ENCODE peak calls at places on chromosomes 7 and 10, in seven cellular contexts. H is EL; W is fibroblast of the aortic adventitia; L is cardiac muscle cell; P is activated T-cell treated with anti-CD3 and anti-CD28 coated beads for 24 hours; X is activated naive CD8-positive, alpha-beta T cell treated with anti-CD3 and anti-CD28 coated beads for 36 hours; Y is HCEC 1CT. J is an unnamed sample.

GRCh38 chr10:613217-613616 is 76.3 kb downstream of the DIP2C start:
- DNase-seq in W (no peak), L (no peak), P (no peak), H (no peak), X (no peak), Y (no peak), J (no peak)

GRCh38 chr10:114350751-114351150 is 53.6 kb downstream of the AFAP1L2 start:
- DNase-seq in H (no peak), P (no peak), L (no peak), Y (no peak), X (no peak), W (no peak), J (no peak)

GRCh38 chr10:17053513-17053912 is 76.1 kb downstream of the CUBN start:
- DNase-seq in Y (no peak), L (no peak), P (no peak), H (no peak), W (no peak), X (no peak), J (no peak)

GRCh38 chr10:28300027-28300426 is 2.8 kb downstream of the MPP7 start:
- DNase-seq in L (no peak), W (no peak), P (no peak), H (no peak), Y (peak), X (no peak), J (no peak)

GRCh38 chr7:153386581-153386980 is 627.0 kb downstream of the ACTR3B start:
- DNase-seq in W (no peak), L (no peak), X (no peak), H (no peak), P (no peak), Y (no peak), J (no peak)

GRCh38 chr7:124996778-124997177 is 67.2 kb upstream of the POT1 start:
- DNase-seq in X (no peak), L (no peak), Y (no peak), W (peak), H (peak), P (no peak), J (no peak)

GRCh38 chr10:95406651-95407280 is 116.0 kb upstream of the PDLIM1 start:
- DNase-seq in Y (no peak), X (no peak), L (peak), H (no peak), P (no peak), W (no peak), J (no peak)

GRCh38 chr10:122234416-122234815 is 36.7 kb upstream of the BTBD16 start:
- DNase-seq in W (no peak), Y (no peak), P (no peak), X (no peak), L (no peak), H (no peak), J (no peak)

GRCh38 chr7:3909128-3909527 is 608.1 kb downstream of the SDK1 start:
- DNase-seq in Y (no peak), P (no peak), W (no peak), X (no peak), H (no peak), L (no peak), J (no peak)

GRCh38 chr7:81062747-81063146 is 143.9 kb upstream of the SEMA3C start:
- DNase-seq in P (no peak), Y (no peak), H (no peak), L (no peak), X (no peak), W (no peak), J (no peak)

GRCh38 chr10:83538047-83538446 is 601.3 kb upstream of the GHITM start:
- DNase-seq in L (no peak), P (no peak), H (no peak), W (no peak), X (no peak), Y (no peak), J (no peak)

GRCh38 chr7:34191041-34191440 is 285.7 kb downstream of the BMPER start:
- DNase-seq in H (no peak), X (no peak), L (no peak), Y (no peak), P (no peak), W (no peak), J (no peak)

GRCh38 chr7:113289140-113289740 is 170.9 kb upstream of the SMIM30 start:
- DNase-seq in X (no peak), P (no peak), W (peak), H (peak), Y (peak), L (peak), J (no peak)

GRCh38 chr10:116254422-116255152 is 18.4 kb downstream of the GFRA1 start:
- DNase-seq in H (no peak), Y (no peak), X (no peak), L (peak), W (no peak), P (no peak), J (no peak)

GRCh38 chr7:39509912-39510311 is 56.3 kb upstream of the YAE1 start:
- DNase-seq in Y (no peak), H (no peak), W (no peak), X (no peak), P (no peak), L (no peak), J (no peak)

GRCh38 chr7:138864667-138865066 is 66.7 kb upstream of the ATP6V0A4 start:
- DNase-seq in H (peak), Y (peak), W (peak), X (no peak), P (no peak), L (no peak), J (no peak)

GRCh38 chr10:132538790-132539421 is 1.3 kb downstream of the INPP5A start:
- DNase-seq in P (no peak), H (no peak), Y (no peak), X (no peak), L (no peak), W (no peak), J (no peak)

GRCh38 chr10:79360499-79361342 is 13.5 kb downstream of the PPIF start:
- DNase-seq in L (no peak), H (no peak), Y (no peak), P (no peak), X (no peak), W (no peak), J (no peak)

GRCh38 chr7:101838837-101839483 is 21.5 kb downstream of the CUX1 start:
- DNase-seq in P (no peak), Y (no peak), H (no peak), L (no peak), X (no peak), W (no peak), J (no peak)

GRCh38 chr10:12179616-12180015 is 16.1 kb downstream of the NUDT5 start:
- DNase-seq in H (no peak), Y (no peak), L (no peak), P (no peak), W (no peak), X (no peak), J (no peak)

GRCh38 chr10:9786576-9786975 is 1231.1 kb upstream of the CELF2 start:
- DNase-seq in H (peak), P (no peak), X (no peak), L (no peak), Y (peak), W (no peak), J (no peak)

GRCh38 chr7:130930260-130930659 is 196.3 kb upstream of the KLF14 start:
- DNase-seq in P (no peak), W (no peak), Y (no peak), L (no peak), X (no peak), H (no peak), J (no peak)

GRCh38 chr10:117217196-117217761 is 20.0 kb downstream of the KCNK18 start:
- DNase-seq in W (no peak), L (no peak), X (peak), P (no peak), H (peak), Y (no peak), J (no peak)

J was measured in activated B cell treated with CpG ODN at 0.5 μM for 24 hours.